ENCODE peak calls at places on chromosomes 5 and 9, in five cellular contexts. V is heart right ventricle, C is SK-N-SH, M is neuronal stem cell, H is spleen. K is an unnamed sample. For H3K27me3, the result is how much of the 10 kb centered on the place peaks cover.

GRCh38 chr9:111386386-111386785 is 56.4 kb upstream of the OR2K2 start:
- DNase-seq in V (no peak), C (no peak), M (no peak), H (no peak), K (no peak)

GRCh38 chr5:6291961-6292360 is 86.4 kb downstream of the MED10 start:
- DNase-seq in V (no peak), C (no peak), M (no peak), H (no peak), K (no peak)

GRCh38 chr5:122120957-122121356 is 8.4 kb upstream of the ZNF474 start:
- DNase-seq in V (no peak), C (no peak), M (no peak), H (no peak), K (no peak)

GRCh38 chr5:62643556-62644451 is 65.2 kb downstream of the LRRC70 start:
- DNase-seq in V (no peak), C (no peak), M (no peak), H (no peak), K (no peak)

GRCh38 chr5:139651863-139652787 is 4.0 kb downstream of the CXXC5 start:
- DNase-seq in V (peak), C (peak), M (peak), H (peak), K (peak)

GRCh38 chr9:11149065-11149464 is 536.3 kb upstream of the PTPRD start:
- DNase-seq in V (no peak), C (no peak), M (no peak), H (no peak), K (no peak)

GRCh38 chr5:56566374-56567249 is 248.7 kb upstream of the MAP3K1 start:
- DNase-seq in V (no peak), C (no peak), M (no peak), H (no peak), K (no peak)

GRCh38 chr5:168295574-168296201 is 4.2 kb downstream of the WWC1 start:
- DNase-seq in V (no peak), C (peak), M (peak), H (no peak), K (no peak)

GRCh38 chr5:119285070-119285916 is 70.5 kb upstream of the TNFAIP8 start:
- DNase-seq in V (peak), C (no peak), M (no peak), H (no peak), K (no peak)

GRCh38 chr9:107782381-107782780 is 292.8 kb upstream of the KLF4 start:
- DNase-seq in V (no peak), C (no peak), M (no peak), H (no peak), K (no peak)

GRCh38 chr5:167952278-167952990 is 339.0 kb upstream of the WWC1 start:
- DNase-seq in V (no peak), C (no peak), M (no peak), H (no peak), K (no peak)

GRCh38 chr5:36360311-36360710 is 58.6 kb upstream of the RANBP3L start:
- DNase-seq in V (no peak), C (no peak), M (no peak), H (no peak), K (no peak)

GRCh38 chr5:65247594-65247993 is 234.1 kb downstream of the ADAMTS6 start:
- DNase-seq in V (no peak), C (no peak), M (no peak), H (no peak), K (no peak)

GRCh38 chr5:133244242-133244641 is 192.4 kb downstream of the HSPA4 start:
- DNase-seq in V (no peak), C (peak), M (no peak), H (peak), K (no peak)

GRCh38 chr5:166961028-166961427 is 1330.4 kb upstream of the WWC1 start:
- DNase-seq in V (no peak), C (peak), M (no peak), H (no peak), K (no peak)

GRCh38 chr5:71872465-71872864 is 153.4 kb downstream of the CARTPT start:
- DNase-seq in V (no peak), C (no peak), M (no peak), H (no peak), K (no peak)

GRCh38 chr5:14385022-14385421 is 196.6 kb upstream of the OTULINL start:
- DNase-seq in V (no peak), C (no peak), M (no peak), H (no peak), K (no peak)

GRCh38 chr9:32571969-32572899 is 725 bp downstream of the NDUFB6 start:
- DNase-seq in V (peak), C (peak), M (peak), H (peak), K (peak)

GRCh38 chr5:138033275-138033808 is 463 bp upstream of the FAM13B start:
- DNase-seq in V (no peak), C (no peak), M (no peak), H (no peak), K (no peak)

GRCh38 chr9:72300884-72301283 is 64.1 kb downstream of the ZFAND5 start:
- DNase-seq in V (no peak), C (no peak), M (no peak), H (no peak), K (no peak)

GRCh38 chr9:89963280-89963679 is 358.5 kb downstream of the GADD45G start:
- DNase-seq in V (no peak), C (no peak), M (no peak), H (no peak), K (no peak)

GRCh38 chr9:105205787-105206511 is 38.5 kb upstream of the SLC44A1 start:
- DNase-seq in V (no peak), C (no peak), M (no peak), H (no peak), K (peak)

GRCh38 chr5:126354012-126354856 is 69.0 kb upstream of the GRAMD2B start:
- DNase-seq in V (no peak), C (peak), M (no peak), H (no peak), K (no peak)

GRCh38 chr5:147371290-147371689 is 136.5 kb downstream of the STK32A start:
- DNase-seq in V (no peak), C (no peak), M (no peak), H (no peak), K (no peak)

GRCh38 chr5:6443326-6443725 is 5.3 kb upstream of the UBE2QL1 start:
- DNase-seq in V (no peak), C (no peak), M (no peak), H (no peak), K (no peak)

GRCh38 chr5:124342027-124342471 is 404.4 kb downstream of the ZNF608 start:
- DNase-seq in V (no peak), C (no peak), M (no peak), H (no peak), K (peak)

GRCh38 chr5:4413996-4414395 is 726.1 kb upstream of the ADAMTS16 start:
- DNase-seq in V (no peak), C (no peak), M (no peak), H (no peak), K (no peak)

GRCh38 chr9:88817628-88818027 is 173.6 kb upstream of the S1PR3 start:
- DNase-seq in V (no peak), C (no peak), M (no peak), H (no peak), K (no peak)

GRCh38 chr9:37471942-37472679 is 6.9 kb upstream of the ZBTB5 start:
- DNase-seq in V (no peak), C (no peak), M (peak), H (no peak), K (no peak)

DNA sequence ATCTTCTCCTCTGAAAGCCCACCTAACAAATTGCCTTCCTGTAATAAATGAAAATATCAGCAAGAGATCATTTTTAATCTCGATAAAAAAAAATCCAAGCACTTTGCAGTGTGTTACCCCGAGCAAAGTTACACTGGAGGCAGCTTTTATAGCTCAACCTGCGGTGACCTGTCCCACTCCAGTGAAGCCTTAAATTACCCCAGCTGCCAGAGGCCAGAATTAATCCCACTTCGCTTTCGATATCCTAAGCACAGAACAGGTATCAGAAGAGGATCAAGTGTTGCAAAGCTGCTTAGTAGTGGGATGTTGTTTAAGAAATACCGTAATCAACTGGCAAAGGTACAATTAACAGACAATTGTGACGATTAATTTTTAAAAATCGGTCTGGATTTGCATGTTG is 314.0 kb downstream of the AGTPBP1 start:
- DNase-seq in V (no peak), C (no peak), M (no peak), H (no peak), K (no peak)
- H3K27me3 ChIP-seq in V (under half), C (under half), M (under half), H (under half), K (under half)

GRCh38 chr9:124045076-124045829 is 33.7 kb downstream of the LHX2 start:
- DNase-seq in V (peak), C (peak), M (no peak), H (peak), K (peak)

GRCh38 chr9:124047106-124047716 is 35.6 kb downstream of the LHX2 start:
- DNase-seq in V (no peak), C (no peak), M (no peak), H (no peak), K (no peak)

GRCh38 chr9:124044448-124044847 is 32.9 kb downstream of the LHX2 start:
- DNase-seq in V (no peak), C (no peak), M (no peak), H (no peak), K (no peak)

GRCh38 chr9:124045830-124046177 is 34.2 kb downstream of the LHX2 start:
- DNase-seq in V (no peak), C (no peak), M (no peak), H (no peak), K (no peak)

DNA sequence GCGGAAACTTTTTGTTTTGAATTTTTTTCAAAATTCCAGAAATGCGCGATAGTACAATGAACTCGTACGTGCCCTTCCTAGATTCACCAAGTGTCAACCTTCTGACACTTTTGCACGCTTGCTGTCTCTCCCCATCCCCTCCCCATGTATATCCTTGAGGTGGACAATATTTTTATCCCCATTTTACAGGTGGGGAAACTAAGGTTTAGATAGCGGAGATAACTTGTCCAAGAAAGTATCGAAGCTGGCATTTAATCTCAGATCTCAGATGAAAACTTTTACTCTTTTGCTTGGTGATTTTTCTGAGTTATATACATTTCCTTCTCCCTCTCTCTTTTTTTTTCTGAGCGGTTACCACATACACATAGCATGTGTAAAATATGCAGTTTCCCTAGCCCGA is 34.6 kb downstream of the LHX2 start:
- DNase-seq in V (no peak), C (no peak), M (no peak), H (no peak), K (no peak)
- H3K27me3 ChIP-seq in V (half or more), C (under half), M (half or more), H (under half), K (under half)

GRCh38 chr5:180139731-180140626 is 68.4 kb upstream of the RNF130 start:
- DNase-seq in V (no peak), C (peak), M (no peak), H (no peak), K (peak)
- H3K27me3 ChIP-seq in V (under half), C (under half), M (under half), H (under half), K (under half)

GRCh38 chr5:149820012-149820411 is 89.9 kb downstream of the PPARGC1B start:
- DNase-seq in V (no peak), C (no peak), M (no peak), H (no peak), K (no peak)

GRCh38 chr5:149818116-149818515 is 88.0 kb downstream of the PPARGC1B start:
- DNase-seq in V (no peak), C (no peak), M (no peak), H (no peak), K (no peak)

GRCh38 chr5:149820536-149821503 is 90.7 kb downstream of the PPARGC1B start:
- DNase-seq in V (no peak), C (no peak), M (no peak), H (peak), K (no peak)

GRCh38 chr5:149817539-149817938 is 87.4 kb downstream of the PPARGC1B start:
- DNase-seq in V (no peak), C (no peak), M (no peak), H (no peak), K (no peak)

DNA sequence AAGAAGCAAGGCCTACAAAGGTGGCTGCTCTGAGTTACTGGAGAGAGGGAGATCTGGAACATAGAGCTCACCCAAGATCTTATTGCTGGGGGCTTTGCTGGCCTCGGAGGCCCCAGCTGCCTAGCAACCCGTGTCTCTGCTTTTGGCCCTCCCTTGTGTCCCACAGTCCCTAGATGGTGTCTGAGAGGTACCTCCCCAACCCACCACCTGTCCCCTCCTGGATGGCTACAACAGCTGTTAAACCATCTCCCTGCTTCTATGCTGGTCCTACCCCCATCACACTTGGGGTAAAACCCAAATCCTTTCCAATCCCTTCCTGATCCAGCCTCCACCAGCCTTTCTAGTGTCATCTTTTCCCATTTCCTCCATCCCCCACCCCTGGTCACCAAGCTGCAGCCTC is 86.6 kb downstream of the PPARGC1B start:
- DNase-seq in V (no peak), C (no peak), M (no peak), H (no peak), K (no peak)
- H3K27me3 ChIP-seq in V (under half), C (under half), M (under half), H (under half), K (under half)

GRCh38 chr9:130438368-130438981 is 6.3 kb upstream of the ASS1 start:
- DNase-seq in V (no peak), C (no peak), M (no peak), H (no peak), K (no peak)
- H3K27me3 ChIP-seq in V (under half), C (under half), M (under half), H (under half), K (under half)

DNA sequence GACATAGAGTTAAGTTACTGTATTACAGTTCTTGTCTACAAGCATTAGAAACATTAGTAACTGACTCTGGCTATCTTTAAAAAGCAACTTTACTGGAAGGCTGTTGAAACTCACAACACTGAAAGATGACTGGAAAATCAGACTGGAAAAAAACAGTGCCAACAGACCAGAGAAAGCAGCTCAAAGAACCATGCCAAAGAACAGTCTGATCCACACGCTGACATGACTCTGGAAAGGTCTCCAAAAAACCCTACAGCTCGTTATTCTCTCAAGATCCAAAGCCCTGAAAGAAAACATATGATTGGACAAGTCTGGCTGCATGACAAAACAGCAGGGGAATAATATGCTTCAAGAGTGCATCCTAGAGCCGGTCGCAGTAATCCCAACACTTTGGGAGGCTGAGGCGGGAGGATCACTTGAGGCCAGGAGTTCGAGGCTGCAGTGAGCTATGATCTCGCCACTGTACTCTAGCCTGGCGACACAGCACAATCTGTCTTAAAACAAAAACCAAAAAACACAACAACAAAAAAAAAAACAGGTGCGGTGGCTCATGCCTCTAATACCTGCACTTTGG is 5.6 kb downstream of the GOLPH3 start:
- DNase-seq in V (no peak), C (no peak), M (no peak), H (no peak), K (peak)
- H3K27me3 ChIP-seq in V (under half), C (under half), M (under half), H (under half), K (under half)

DNA sequence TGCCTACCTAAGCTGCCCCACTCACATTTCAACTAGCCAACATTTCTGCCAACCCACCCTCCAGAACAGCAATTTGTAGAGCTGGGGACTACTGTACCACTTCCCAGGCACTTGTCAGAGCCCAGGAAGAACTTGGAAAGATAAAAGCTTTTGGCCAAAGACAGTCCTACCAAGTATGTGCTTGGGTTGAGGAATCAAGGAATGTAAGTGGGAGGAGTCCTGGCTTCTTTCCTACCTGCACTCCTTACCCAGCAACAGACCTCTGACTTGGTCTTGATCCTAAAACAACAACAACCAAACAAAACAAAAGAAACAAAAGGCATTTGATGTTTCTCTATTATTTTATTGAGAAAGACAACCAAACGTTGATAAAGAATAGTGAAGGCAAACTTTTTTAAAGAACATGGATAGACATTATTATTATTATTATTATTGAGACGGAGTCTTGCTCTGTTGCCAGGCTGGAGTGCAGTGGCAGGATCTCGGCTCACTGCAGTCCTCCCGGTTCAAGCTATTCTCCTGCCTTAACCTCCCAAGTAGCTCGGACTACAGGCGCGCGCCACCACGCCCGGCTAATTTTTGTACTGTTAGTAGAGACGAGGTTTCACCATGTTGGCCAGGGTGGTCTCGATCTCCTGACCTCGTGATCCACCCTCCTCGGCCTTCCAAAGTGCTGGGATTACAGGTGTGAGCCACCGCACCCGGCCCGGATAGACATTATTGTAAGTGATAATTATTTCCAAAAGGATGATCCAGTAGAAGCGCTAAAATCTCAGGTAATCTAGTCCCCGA is 33.5 kb downstream of the ANXA2R start:
- DNase-seq in V (no peak), C (no peak), M (no peak), H (peak), K (no peak)
- H3K27me3 ChIP-seq in V (under half), C (under half), M (under half), H (under half), K (under half)

GRCh38 chr9:130352081-130352480 is 86.5 kb downstream of the HMCN2 start:
- DNase-seq in V (no peak), C (no peak), M (no peak), H (no peak), K (no peak)

GRCh38 chr9:130349398-130349797 is 83.8 kb downstream of the HMCN2 start:
- DNase-seq in V (no peak), C (no peak), M (no peak), H (peak), K (no peak)

GRCh38 chr9:130348881-130349280 is 83.3 kb downstream of the HMCN2 start:
- DNase-seq in V (no peak), C (no peak), M (no peak), H (peak), K (no peak)

GRCh38 chr9:130352586-130353285 is 87.2 kb downstream of the HMCN2 start:
- DNase-seq in V (no peak), C (no peak), M (no peak), H (no peak), K (no peak)

DNA sequence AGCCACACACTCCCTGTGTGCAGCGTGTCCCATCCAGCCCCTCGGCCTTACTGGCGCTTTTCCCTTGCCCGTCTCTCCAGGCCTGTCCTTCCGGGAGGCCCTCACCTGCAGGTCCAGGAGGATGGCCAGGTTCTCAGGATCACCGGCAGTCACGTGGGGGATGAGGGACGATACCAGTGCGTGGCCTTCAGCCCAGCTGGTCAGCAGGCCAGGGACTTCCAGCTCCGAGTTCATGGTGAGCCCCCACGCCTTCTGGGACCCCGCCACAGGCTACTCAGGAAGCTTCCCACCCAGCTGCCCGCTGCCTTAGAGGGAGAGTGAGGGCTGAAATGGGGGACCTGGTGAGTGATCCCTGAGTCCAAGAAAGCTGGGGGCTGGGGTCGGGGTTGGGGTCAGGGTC is 85.8 kb downstream of the HMCN2 start:
- DNase-seq in V (no peak), C (no peak), M (no peak), H (no peak), K (no peak)
- H3K27me3 ChIP-seq in V (under half), C (under half), M (under half), H (under half), K (under half)

DNA sequence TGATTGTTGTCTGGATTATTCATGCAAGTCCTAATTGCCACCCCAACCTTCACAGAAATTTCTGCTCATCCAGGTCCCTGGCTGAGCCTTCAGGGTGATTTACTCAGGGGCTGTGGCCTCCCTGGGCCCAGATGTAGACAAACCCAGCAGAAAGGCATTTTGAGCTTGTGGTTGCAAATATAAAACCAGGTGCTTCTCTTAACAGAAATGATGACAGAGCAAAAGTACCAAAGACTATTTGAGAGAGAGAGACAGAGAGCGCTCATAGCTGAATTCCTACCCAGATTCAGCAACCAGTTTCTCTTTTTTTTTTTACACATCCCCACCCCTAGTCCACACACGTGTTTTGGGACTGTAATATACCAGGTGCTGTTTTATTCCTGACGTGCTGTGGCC is 154.9 kb upstream of the SMIM23 start:
- DNase-seq in V (no peak), C (no peak), M (no peak), H (no peak), K (no peak)
- H3K27me3 ChIP-seq in V (under half), C (under half), M (under half), H (under half), K (under half)

K was measured in sigmoid colon.